ENCODE peak calls at places on chromosomes 11 and 22, in four cellular contexts. One of them, this sample, is unnamed.

GRCh38 chr22:30861688-30862552 is 106.7 kb downstream of the MORC2 start:
- DNase-seq in nephron progenitor cell: no peak
- DNase-seq in T-helper 2 cell: no peak
- DNase-seq in lung: no peak
- DNase-seq in this sample: no peak

GRCh38 chr11:32052218-32052617 is 38.7 kb upstream of the RCN1 start:
- DNase-seq in nephron progenitor cell: peak
- DNase-seq in lung: peak
- DNase-seq in T-helper 2 cell: peak
- DNase-seq in this sample: peak

GRCh38 chr11:64742940-64743590 is 877 bp downstream of the RASGRP2 start:
- DNase-seq in nephron progenitor cell: peak
- DNase-seq in lung: peak
- DNase-seq in T-helper 2 cell: peak
- DNase-seq in this sample: no peak

GRCh38 chr22:27183474-27183873 is 526.1 kb downstream of the MIAT start:
- DNase-seq in T-helper 2 cell: no peak
- DNase-seq in nephron progenitor cell: no peak
- DNase-seq in lung: no peak
- DNase-seq in this sample: no peak

GRCh38 chr11:107561688-107562087 is 3.8 kb downstream of the ALKBH8 start:
- DNase-seq in T-helper 2 cell: no peak
- DNase-seq in lung: no peak
- DNase-seq in nephron progenitor cell: no peak
- DNase-seq in this sample: no peak

GRCh38 chr22:29031236-29031982 is 30.2 kb downstream of the C22orf31 start:
- DNase-seq in lung: peak
- DNase-seq in nephron progenitor cell: peak
- DNase-seq in T-helper 2 cell: no peak
- DNase-seq in this sample: peak

GRCh38 chr11:129115652-129116585 is 76.2 kb downstream of the ARHGAP32 start:
- DNase-seq in lung: no peak
- DNase-seq in nephron progenitor cell: no peak
- DNase-seq in T-helper 2 cell: no peak
- DNase-seq in this sample: no peak

GRCh38 chr22:44371741-44372525 is 59.2 kb upstream of the SHISAL1 start:
- DNase-seq in lung: no peak
- DNase-seq in T-helper 2 cell: no peak
- DNase-seq in nephron progenitor cell: no peak
- DNase-seq in this sample: no peak

GRCh38 chr22:28829358-28830181 is 29.2 kb upstream of the XBP1 start:
- DNase-seq in lung: peak
- DNase-seq in T-helper 2 cell: peak
- DNase-seq in nephron progenitor cell: peak
- DNase-seq in this sample: peak

GRCh38 chr11:116895053-116895757 is 57.8 kb upstream of the APOA1 start:
- DNase-seq in nephron progenitor cell: peak
- DNase-seq in lung: no peak
- DNase-seq in T-helper 2 cell: no peak
- DNase-seq in this sample: peak

GRCh38 chr22:49193901-49194465 is 633.7 kb downstream of the BRD1 start:
- DNase-seq in lung: no peak
- DNase-seq in T-helper 2 cell: no peak
- DNase-seq in nephron progenitor cell: no peak
- DNase-seq in this sample: no peak

GRCh38 chr11:70351646-70352045 is 46.7 kb upstream of the CTTN start:
- DNase-seq in nephron progenitor cell: no peak
- DNase-seq in T-helper 2 cell: no peak
- DNase-seq in lung: no peak
- DNase-seq in this sample: no peak

GRCh38 chr11:59261150-59261549 is 48.4 kb upstream of the MPEG1 start:
- DNase-seq in lung: no peak
- DNase-seq in nephron progenitor cell: no peak
- DNase-seq in T-helper 2 cell: no peak
- DNase-seq in this sample: no peak

GRCh38 chr11:107453594-107454286 is 3.9 kb downstream of the CWF19L2 start:
- DNase-seq in lung: no peak
- DNase-seq in nephron progenitor cell: no peak
- DNase-seq in T-helper 2 cell: no peak
- DNase-seq in this sample: no peak